ENCODE peak calls at places on chromosome 20, in seven cellular contexts. One of them, this sample, is unnamed. For H3K4me1, the result is how much of the 10 kb centered on the place peaks cover.

GRCh38 chr20:18057106-18057993 is at the start of gene OVOL2:
- DNase-seq in OCI-LY7: no peak
- DNase-seq in astrocyte: no peak
- DNase-seq in GM23248: peak
- DNase-seq in tibial nerve: no peak
- DNase-seq in A549: no peak
- DNase-seq in CD4-positive, alpha-beta memory T cell: no peak
- DNase-seq in this sample: no peak

GRCh38 chr20:50753152-50753551 is 21.8 kb downstream of the PARD6B start:
- DNase-seq in OCI-LY7: no peak
- DNase-seq in astrocyte: no peak
- DNase-seq in GM23248: no peak
- DNase-seq in tibial nerve: no peak
- DNase-seq in A549: no peak
- DNase-seq in CD4-positive, alpha-beta memory T cell: no peak
- DNase-seq in this sample: no peak

GRCh38 chr20:13022401-13023170 is 13.8 kb downstream of the SPTLC3 start:
- DNase-seq in OCI-LY7: no peak
- DNase-seq in astrocyte: peak
- DNase-seq in GM23248: peak
- DNase-seq in tibial nerve: no peak
- DNase-seq in A549: no peak
- DNase-seq in CD4-positive, alpha-beta memory T cell: no peak
- DNase-seq in this sample: no peak

GRCh38 chr20:11712611-11713160 is 205.0 kb upstream of the BTBD3 start:
- DNase-seq in OCI-LY7: no peak
- DNase-seq in astrocyte: no peak
- DNase-seq in GM23248: no peak
- DNase-seq in tibial nerve: no peak
- DNase-seq in A549: no peak
- DNase-seq in CD4-positive, alpha-beta memory T cell: no peak
- DNase-seq in this sample: no peak

GRCh38 chr20:23061713-23062561 is 12.5 kb upstream of the THBD start:
- DNase-seq in OCI-LY7: peak
- DNase-seq in astrocyte: peak
- DNase-seq in GM23248: peak
- DNase-seq in tibial nerve: no peak
- DNase-seq in A549: peak
- DNase-seq in CD4-positive, alpha-beta memory T cell: no peak
- DNase-seq in this sample: no peak

GRCh38 chr20:8515810-8516435 is 383.9 kb downstream of the PLCB1 start:
- DNase-seq in OCI-LY7: no peak
- DNase-seq in astrocyte: no peak
- DNase-seq in GM23248: no peak
- DNase-seq in tibial nerve: no peak
- DNase-seq in A549: no peak
- DNase-seq in CD4-positive, alpha-beta memory T cell: no peak
- DNase-seq in this sample: no peak

GRCh38 chr20:3383878-3384495 is 23.5 kb downstream of the DNAAF9 start:
- DNase-seq in OCI-LY7: no peak
- DNase-seq in astrocyte: no peak
- DNase-seq in GM23248: no peak
- DNase-seq in tibial nerve: no peak
- DNase-seq in A549: no peak
- DNase-seq in CD4-positive, alpha-beta memory T cell: no peak
- DNase-seq in this sample: no peak

GRCh38 chr20:1396264-1396663 is 3.4 kb upstream of the FKBP1A start:
- DNase-seq in OCI-LY7: no peak
- DNase-seq in astrocyte: no peak
- DNase-seq in GM23248: no peak
- DNase-seq in tibial nerve: no peak
- DNase-seq in A549: no peak
- DNase-seq in CD4-positive, alpha-beta memory T cell: no peak
- DNase-seq in this sample: no peak

GRCh38 chr20:19806806-19807691 is 49.0 kb downstream of the RIN2 start:
- DNase-seq in OCI-LY7: no peak
- DNase-seq in astrocyte: peak
- DNase-seq in GM23248: no peak
- DNase-seq in tibial nerve: no peak
- DNase-seq in A549: no peak
- DNase-seq in CD4-positive, alpha-beta memory T cell: no peak
- DNase-seq in this sample: no peak

GRCh38 chr20:2470051-2470431 is 548 bp downstream of the SNRPB start:
- DNase-seq in OCI-LY7: peak
- DNase-seq in astrocyte: peak
- DNase-seq in GM23248: peak
- DNase-seq in tibial nerve: peak
- DNase-seq in A549: peak
- DNase-seq in CD4-positive, alpha-beta memory T cell: peak
- DNase-seq in this sample: peak

GRCh38 chr20:58237318-58238182 is 9.1 kb upstream of the ANKRD60 start:
- DNase-seq in OCI-LY7: no peak
- DNase-seq in astrocyte: peak
- DNase-seq in GM23248: peak
- DNase-seq in tibial nerve: no peak
- DNase-seq in A549: no peak
- DNase-seq in CD4-positive, alpha-beta memory T cell: no peak
- DNase-seq in this sample: no peak

GRCh38 chr20:20364747-20365558 is 3.0 kb upstream of the INSM1 start:
- DNase-seq in OCI-LY7: no peak
- DNase-seq in astrocyte: no peak
- DNase-seq in GM23248: no peak
- DNase-seq in tibial nerve: no peak
- DNase-seq in A549: no peak
- DNase-seq in CD4-positive, alpha-beta memory T cell: no peak
- DNase-seq in this sample: no peak

GRCh38 chr20:8163543-8163942 is 31.5 kb downstream of the PLCB1 start:
- DNase-seq in OCI-LY7: no peak
- DNase-seq in astrocyte: no peak
- DNase-seq in GM23248: no peak
- DNase-seq in tibial nerve: no peak
- DNase-seq in A549: no peak
- DNase-seq in CD4-positive, alpha-beta memory T cell: no peak
- DNase-seq in this sample: no peak

GRCh38 chr20:50304501-50304856 is 113.8 kb downstream of the CEBPB start:
- DNase-seq in OCI-LY7: no peak
- DNase-seq in astrocyte: peak
- DNase-seq in GM23248: peak
- DNase-seq in tibial nerve: peak
- DNase-seq in A549: no peak
- DNase-seq in CD4-positive, alpha-beta memory T cell: no peak
- DNase-seq in this sample: no peak

GRCh38 chr20:47172579-47172978 is 183.9 kb downstream of the ZMYND8 start:
- DNase-seq in OCI-LY7: no peak
- DNase-seq in astrocyte: no peak
- DNase-seq in GM23248: no peak
- DNase-seq in tibial nerve: no peak
- DNase-seq in A549: no peak
- DNase-seq in CD4-positive, alpha-beta memory T cell: no peak
- DNase-seq in this sample: no peak

GRCh38 chr20:6828794-6829423 is 61.4 kb downstream of the BMP2 start:
- DNase-seq in OCI-LY7: peak
- DNase-seq in astrocyte: peak
- DNase-seq in GM23248: peak
- DNase-seq in tibial nerve: peak
- DNase-seq in A549: peak
- DNase-seq in CD4-positive, alpha-beta memory T cell: no peak
- DNase-seq in this sample: peak

GRCh38 chr20:50848341-50848808 is 53.5 kb downstream of the BCAS4 start:
- DNase-seq in OCI-LY7: peak
- DNase-seq in astrocyte: no peak
- DNase-seq in GM23248: peak
- DNase-seq in tibial nerve: no peak
- DNase-seq in A549: no peak
- DNase-seq in CD4-positive, alpha-beta memory T cell: no peak
- DNase-seq in this sample: no peak

GRCh38 chr20:22411568-22412450 is 172.6 kb downstream of the FOXA2 start:
- DNase-seq in OCI-LY7: no peak
- DNase-seq in astrocyte: peak
- DNase-seq in GM23248: peak
- DNase-seq in tibial nerve: peak
- DNase-seq in A549: peak
- DNase-seq in CD4-positive, alpha-beta memory T cell: no peak
- DNase-seq in this sample: no peak

GRCh38 chr20:19783966-19784401 is 25.9 kb downstream of the RIN2 start:
- DNase-seq in OCI-LY7: no peak
- DNase-seq in astrocyte: peak
- DNase-seq in GM23248: peak
- DNase-seq in tibial nerve: no peak
- DNase-seq in A549: no peak
- DNase-seq in CD4-positive, alpha-beta memory T cell: no peak
- DNase-seq in this sample: no peak

GRCh38 chr20:24980321-24981053 is 12.1 kb downstream of the APMAP start:
- DNase-seq in OCI-LY7: no peak
- DNase-seq in astrocyte: no peak
- DNase-seq in GM23248: no peak
- DNase-seq in tibial nerve: no peak
- DNase-seq in A549: no peak
- DNase-seq in CD4-positive, alpha-beta memory T cell: no peak
- DNase-seq in this sample: no peak
- H3K27ac ChIP-seq in OCI-LY7: no peak
- H3K27ac ChIP-seq in astrocyte: no peak
- H3K27ac ChIP-seq in GM23248: no peak
- H3K27ac ChIP-seq in tibial nerve: peak
- H3K27ac ChIP-seq in A549: no peak
- H3K27ac ChIP-seq in CD4-positive, alpha-beta memory T cell: no peak
- H3K27ac ChIP-seq in this sample: no peak

GRCh38 chr20:32053648-32054047 is 1.6 kb downstream of the HCK start:
- DNase-seq in OCI-LY7: no peak
- DNase-seq in astrocyte: no peak
- DNase-seq in GM23248: no peak
- DNase-seq in tibial nerve: no peak
- DNase-seq in A549: no peak
- DNase-seq in CD4-positive, alpha-beta memory T cell: no peak
- DNase-seq in this sample: no peak
- H3K4me1 ChIP-seq in OCI-LY7: under half
- H3K4me1 ChIP-seq in astrocyte: under half
- H3K4me1 ChIP-seq in GM23248: under half
- H3K4me1 ChIP-seq in tibial nerve: under half
- H3K4me1 ChIP-seq in A549: under half
- H3K4me1 ChIP-seq in CD4-positive, alpha-beta memory T cell: under half
- H3K4me1 ChIP-seq in this sample: under half

DNA sequence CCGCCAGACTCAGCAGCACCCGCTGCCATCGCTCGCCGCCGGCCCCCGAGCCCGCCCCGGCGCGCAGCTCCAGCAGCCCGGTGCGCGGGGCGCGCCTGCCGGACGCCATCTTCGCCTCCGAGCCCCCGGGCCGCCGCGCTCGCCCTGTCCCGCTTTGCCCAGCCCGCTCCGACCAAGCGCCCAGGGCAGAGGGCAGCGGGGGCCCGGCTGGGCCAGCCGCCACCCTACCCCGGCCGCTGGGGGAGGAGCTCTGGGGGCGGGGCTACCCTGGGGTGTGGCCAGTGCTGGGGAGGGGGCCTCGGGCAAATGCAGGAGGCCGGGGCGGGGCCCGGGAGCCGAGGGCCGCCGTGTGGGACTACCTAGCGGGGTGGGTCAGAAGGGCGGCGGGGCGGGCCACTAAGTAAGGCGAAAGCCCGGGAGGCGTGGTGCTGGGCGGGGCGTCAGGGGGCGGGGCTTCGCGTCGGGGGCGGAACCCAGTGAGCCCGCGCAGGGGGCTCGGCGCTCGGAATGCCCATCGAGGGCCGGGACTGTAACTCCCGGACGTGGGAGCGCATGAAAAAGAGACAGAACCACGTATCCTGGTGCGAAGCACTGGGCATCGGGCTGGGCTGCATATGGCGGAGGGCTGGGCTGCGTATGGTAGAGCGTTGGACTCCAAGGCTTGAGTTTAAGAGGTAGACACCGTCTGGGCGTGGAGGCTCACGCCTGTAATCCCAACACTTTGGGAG is at the start of gene SNTA1:
- DNase-seq in OCI-LY7: peak
- DNase-seq in astrocyte: peak
- DNase-seq in GM23248: peak
- DNase-seq in tibial nerve: peak
- DNase-seq in A549: peak
- DNase-seq in CD4-positive, alpha-beta memory T cell: peak
- DNase-seq in this sample: peak
- H3K27ac ChIP-seq in OCI-LY7: peak
- H3K27ac ChIP-seq in astrocyte: no peak
- H3K27ac ChIP-seq in GM23248: no peak
- H3K27ac ChIP-seq in tibial nerve: peak
- H3K27ac ChIP-seq in A549: peak
- H3K27ac ChIP-seq in CD4-positive, alpha-beta memory T cell: peak
- H3K27ac ChIP-seq in this sample: peak

DNA sequence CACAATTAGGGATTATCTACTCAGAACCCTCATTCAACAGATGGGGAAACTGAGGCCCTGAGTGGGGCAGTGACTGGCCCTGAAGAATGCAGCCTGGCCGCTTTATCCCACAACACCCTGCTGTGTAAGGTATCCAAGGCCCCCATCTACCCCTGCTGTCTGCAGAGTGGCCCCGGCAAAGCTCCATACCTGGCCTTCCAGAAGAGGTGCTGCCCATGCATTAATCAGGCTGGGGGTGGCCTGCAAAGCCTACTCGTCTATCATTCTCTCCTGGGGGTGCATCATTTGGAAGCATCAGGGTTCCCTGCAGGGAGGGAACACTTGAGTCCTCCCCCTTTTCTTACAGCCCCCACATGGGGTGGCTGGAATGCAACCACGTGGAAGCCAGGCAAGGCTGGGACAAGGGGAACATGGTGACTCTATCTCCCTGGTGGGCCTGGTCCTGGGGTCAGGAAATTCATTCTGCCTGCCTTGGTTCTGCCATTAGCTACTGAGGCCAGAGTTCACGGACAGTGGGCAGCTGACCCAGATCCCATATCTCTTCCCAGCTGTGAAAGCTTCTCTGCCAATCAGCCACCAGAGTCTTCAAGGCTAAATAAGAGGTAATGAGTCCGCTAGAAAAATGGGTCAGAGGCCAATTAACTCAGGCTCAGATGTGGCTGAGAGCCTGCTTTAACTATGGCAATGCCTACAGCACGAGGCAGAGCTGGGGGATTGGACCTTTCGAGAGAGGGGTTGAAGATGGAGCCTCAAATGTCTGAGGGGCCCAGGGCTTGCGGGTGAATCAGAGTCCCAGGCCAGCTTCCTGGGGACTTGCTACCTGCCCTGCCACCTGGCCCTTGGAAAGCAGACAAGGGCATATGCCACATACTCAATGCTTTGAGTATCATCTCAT is 72.3 kb upstream of the TOX2 start:
- DNase-seq in OCI-LY7: no peak
- DNase-seq in astrocyte: no peak
- DNase-seq in GM23248: no peak
- DNase-seq in tibial nerve: no peak
- DNase-seq in A549: no peak
- DNase-seq in CD4-positive, alpha-beta memory T cell: no peak
- DNase-seq in this sample: no peak
- H3K4me1 ChIP-seq in OCI-LY7: under half
- H3K4me1 ChIP-seq in astrocyte: under half
- H3K4me1 ChIP-seq in GM23248: under half
- H3K4me1 ChIP-seq in tibial nerve: under half
- H3K4me1 ChIP-seq in A549: under half
- H3K4me1 ChIP-seq in CD4-positive, alpha-beta memory T cell: under half
- H3K4me1 ChIP-seq in this sample: under half